ENCODE peak calls at places on chromosomes 7 and 10, in seven cellular contexts. One of them, this sample, is unnamed.

GRCh38 chr7:151736403-151736909 is 140.5 kb downstream of the PRKAG2 start:
- DNase-seq in stimulated activated effector memory CD8-positive, alpha-beta T cell treated with anti-CD3 and anti-CD28 coated beads, Interleukin-12 subunit alpha, Interleukin-12 subunit beta, amount 100 ng/mL, for 72 hours: no peak
- DNase-seq in progenitor cell of endocrine pancreas: no peak
- DNase-seq in HL-60: no peak
- DNase-seq in breast epithelium: peak
- DNase-seq in iris pigment epithelial cell: peak
- DNase-seq in retinal pigment epithelial cell: peak
- DNase-seq in this sample: no peak

GRCh38 chr10:110704906-110705476 is 60.9 kb downstream of the RBM20 start:
- DNase-seq in stimulated activated effector memory CD8-positive, alpha-beta T cell treated with anti-CD3 and anti-CD28 coated beads, Interleukin-12 subunit alpha, Interleukin-12 subunit beta, amount 100 ng/mL, for 72 hours: no peak
- DNase-seq in progenitor cell of endocrine pancreas: no peak
- DNase-seq in HL-60: no peak
- DNase-seq in breast epithelium: no peak
- DNase-seq in iris pigment epithelial cell: peak
- DNase-seq in retinal pigment epithelial cell: no peak
- DNase-seq in this sample: no peak

GRCh38 chr10:110918269-110918632 is 729 bp downstream of the BBIP1 start:
- DNase-seq in stimulated activated effector memory CD8-positive, alpha-beta T cell treated with anti-CD3 and anti-CD28 coated beads, Interleukin-12 subunit alpha, Interleukin-12 subunit beta, amount 100 ng/mL, for 72 hours: no peak
- DNase-seq in progenitor cell of endocrine pancreas: no peak
- DNase-seq in HL-60: peak
- DNase-seq in breast epithelium: peak
- DNase-seq in iris pigment epithelial cell: peak
- DNase-seq in retinal pigment epithelial cell: peak
- DNase-seq in this sample: peak

GRCh38 chr7:42217053-42217452 is 20.0 kb downstream of the GLI3 start:
- DNase-seq in stimulated activated effector memory CD8-positive, alpha-beta T cell treated with anti-CD3 and anti-CD28 coated beads, Interleukin-12 subunit alpha, Interleukin-12 subunit beta, amount 100 ng/mL, for 72 hours: no peak
- DNase-seq in progenitor cell of endocrine pancreas: no peak
- DNase-seq in HL-60: no peak
- DNase-seq in breast epithelium: no peak
- DNase-seq in iris pigment epithelial cell: no peak
- DNase-seq in retinal pigment epithelial cell: no peak
- DNase-seq in this sample: no peak

GRCh38 chr10:529831-530230 is 159.6 kb downstream of the DIP2C start:
- DNase-seq in stimulated activated effector memory CD8-positive, alpha-beta T cell treated with anti-CD3 and anti-CD28 coated beads, Interleukin-12 subunit alpha, Interleukin-12 subunit beta, amount 100 ng/mL, for 72 hours: no peak
- DNase-seq in progenitor cell of endocrine pancreas: no peak
- DNase-seq in HL-60: no peak
- DNase-seq in breast epithelium: no peak
- DNase-seq in iris pigment epithelial cell: no peak
- DNase-seq in retinal pigment epithelial cell: no peak
- DNase-seq in this sample: no peak

GRCh38 chr10:61888744-61889143 is 12.8 kb upstream of the ARID5B start:
- DNase-seq in stimulated activated effector memory CD8-positive, alpha-beta T cell treated with anti-CD3 and anti-CD28 coated beads, Interleukin-12 subunit alpha, Interleukin-12 subunit beta, amount 100 ng/mL, for 72 hours: no peak
- DNase-seq in progenitor cell of endocrine pancreas: no peak
- DNase-seq in HL-60: no peak
- DNase-seq in breast epithelium: no peak
- DNase-seq in iris pigment epithelial cell: peak
- DNase-seq in retinal pigment epithelial cell: no peak
- DNase-seq in this sample: no peak

GRCh38 chr7:120320218-120320961 is 47.4 kb downstream of the KCND2 start:
- DNase-seq in stimulated activated effector memory CD8-positive, alpha-beta T cell treated with anti-CD3 and anti-CD28 coated beads, Interleukin-12 subunit alpha, Interleukin-12 subunit beta, amount 100 ng/mL, for 72 hours: no peak
- DNase-seq in progenitor cell of endocrine pancreas: no peak
- DNase-seq in HL-60: no peak
- DNase-seq in breast epithelium: no peak
- DNase-seq in iris pigment epithelial cell: no peak
- DNase-seq in retinal pigment epithelial cell: no peak
- DNase-seq in this sample: no peak

GRCh38 chr10:88879754-88880286 is at the start of gene STAMBPL1:
- DNase-seq in stimulated activated effector memory CD8-positive, alpha-beta T cell treated with anti-CD3 and anti-CD28 coated beads, Interleukin-12 subunit alpha, Interleukin-12 subunit beta, amount 100 ng/mL, for 72 hours: no peak
- DNase-seq in progenitor cell of endocrine pancreas: no peak
- DNase-seq in HL-60: peak
- DNase-seq in breast epithelium: peak
- DNase-seq in iris pigment epithelial cell: peak
- DNase-seq in retinal pigment epithelial cell: no peak
- DNase-seq in this sample: peak

GRCh38 chr10:102743078-102743587 is 615 bp upstream of the WBP1L start:
- DNase-seq in stimulated activated effector memory CD8-positive, alpha-beta T cell treated with anti-CD3 and anti-CD28 coated beads, Interleukin-12 subunit alpha, Interleukin-12 subunit beta, amount 100 ng/mL, for 72 hours: peak
- DNase-seq in progenitor cell of endocrine pancreas: no peak
- DNase-seq in HL-60: no peak
- DNase-seq in breast epithelium: no peak
- DNase-seq in iris pigment epithelial cell: no peak
- DNase-seq in retinal pigment epithelial cell: no peak
- DNase-seq in this sample: no peak

GRCh38 chr10:124251317-124251716 is 157.9 kb upstream of the CHST15 start:
- DNase-seq in stimulated activated effector memory CD8-positive, alpha-beta T cell treated with anti-CD3 and anti-CD28 coated beads, Interleukin-12 subunit alpha, Interleukin-12 subunit beta, amount 100 ng/mL, for 72 hours: no peak
- DNase-seq in progenitor cell of endocrine pancreas: no peak
- DNase-seq in HL-60: peak
- DNase-seq in breast epithelium: no peak
- DNase-seq in iris pigment epithelial cell: no peak
- DNase-seq in retinal pigment epithelial cell: no peak
- DNase-seq in this sample: no peak

GRCh38 chr10:123140983-123141390 is 5.2 kb downstream of the HMX3 start:
- DNase-seq in stimulated activated effector memory CD8-positive, alpha-beta T cell treated with anti-CD3 and anti-CD28 coated beads, Interleukin-12 subunit alpha, Interleukin-12 subunit beta, amount 100 ng/mL, for 72 hours: no peak
- DNase-seq in progenitor cell of endocrine pancreas: no peak
- DNase-seq in HL-60: no peak
- DNase-seq in breast epithelium: no peak
- DNase-seq in iris pigment epithelial cell: no peak
- DNase-seq in retinal pigment epithelial cell: no peak
- DNase-seq in this sample: no peak

GRCh38 chr7:5445991-5446594 is 22.5 kb upstream of the TNRC18 start:
- DNase-seq in stimulated activated effector memory CD8-positive, alpha-beta T cell treated with anti-CD3 and anti-CD28 coated beads, Interleukin-12 subunit alpha, Interleukin-12 subunit beta, amount 100 ng/mL, for 72 hours: no peak
- DNase-seq in progenitor cell of endocrine pancreas: no peak
- DNase-seq in HL-60: no peak
- DNase-seq in breast epithelium: no peak
- DNase-seq in iris pigment epithelial cell: no peak
- DNase-seq in retinal pigment epithelial cell: no peak
- DNase-seq in this sample: no peak

GRCh38 chr7:55120501-55121198 is 101.8 kb downstream of the EGFR start:
- DNase-seq in stimulated activated effector memory CD8-positive, alpha-beta T cell treated with anti-CD3 and anti-CD28 coated beads, Interleukin-12 subunit alpha, Interleukin-12 subunit beta, amount 100 ng/mL, for 72 hours: no peak
- DNase-seq in progenitor cell of endocrine pancreas: no peak
- DNase-seq in HL-60: no peak
- DNase-seq in breast epithelium: no peak
- DNase-seq in iris pigment epithelial cell: peak
- DNase-seq in retinal pigment epithelial cell: no peak
- DNase-seq in this sample: no peak

GRCh38 chr7:97024209-97025129 is at the start of gene DLX5:
- DNase-seq in stimulated activated effector memory CD8-positive, alpha-beta T cell treated with anti-CD3 and anti-CD28 coated beads, Interleukin-12 subunit alpha, Interleukin-12 subunit beta, amount 100 ng/mL, for 72 hours: no peak
- DNase-seq in progenitor cell of endocrine pancreas: peak
- DNase-seq in HL-60: no peak
- DNase-seq in breast epithelium: no peak
- DNase-seq in iris pigment epithelial cell: no peak
- DNase-seq in retinal pigment epithelial cell: no peak
- DNase-seq in this sample: no peak

GRCh38 chr7:151626422-151627115 is 106.9 kb upstream of the RHEB start:
- DNase-seq in stimulated activated effector memory CD8-positive, alpha-beta T cell treated with anti-CD3 and anti-CD28 coated beads, Interleukin-12 subunit alpha, Interleukin-12 subunit beta, amount 100 ng/mL, for 72 hours: no peak
- DNase-seq in progenitor cell of endocrine pancreas: peak
- DNase-seq in HL-60: peak
- DNase-seq in breast epithelium: peak
- DNase-seq in iris pigment epithelial cell: peak
- DNase-seq in retinal pigment epithelial cell: no peak
- DNase-seq in this sample: no peak

GRCh38 chr10:6823770-6824169 is 243.7 kb upstream of the PRKCQ start:
- DNase-seq in stimulated activated effector memory CD8-positive, alpha-beta T cell treated with anti-CD3 and anti-CD28 coated beads, Interleukin-12 subunit alpha, Interleukin-12 subunit beta, amount 100 ng/mL, for 72 hours: no peak
- DNase-seq in progenitor cell of endocrine pancreas: no peak
- DNase-seq in HL-60: no peak
- DNase-seq in breast epithelium: no peak
- DNase-seq in iris pigment epithelial cell: no peak
- DNase-seq in retinal pigment epithelial cell: no peak
- DNase-seq in this sample: no peak

GRCh38 chr7:118372530-118372929 is 148.0 kb downstream of the ANKRD7 start:
- DNase-seq in stimulated activated effector memory CD8-positive, alpha-beta T cell treated with anti-CD3 and anti-CD28 coated beads, Interleukin-12 subunit alpha, Interleukin-12 subunit beta, amount 100 ng/mL, for 72 hours: no peak
- DNase-seq in progenitor cell of endocrine pancreas: no peak
- DNase-seq in HL-60: peak
- DNase-seq in breast epithelium: no peak
- DNase-seq in iris pigment epithelial cell: peak
- DNase-seq in retinal pigment epithelial cell: peak
- DNase-seq in this sample: peak

GRCh38 chr10:17616403-17617030 is 657 bp downstream of the HACD1 start:
- DNase-seq in stimulated activated effector memory CD8-positive, alpha-beta T cell treated with anti-CD3 and anti-CD28 coated beads, Interleukin-12 subunit alpha, Interleukin-12 subunit beta, amount 100 ng/mL, for 72 hours: no peak
- DNase-seq in progenitor cell of endocrine pancreas: peak
- DNase-seq in HL-60: peak
- DNase-seq in breast epithelium: peak
- DNase-seq in iris pigment epithelial cell: peak
- DNase-seq in retinal pigment epithelial cell: peak
- DNase-seq in this sample: peak

GRCh38 chr10:7211857-7212577 is 198.8 kb downstream of the SFMBT2 start:
- DNase-seq in stimulated activated effector memory CD8-positive, alpha-beta T cell treated with anti-CD3 and anti-CD28 coated beads, Interleukin-12 subunit alpha, Interleukin-12 subunit beta, amount 100 ng/mL, for 72 hours: no peak
- DNase-seq in progenitor cell of endocrine pancreas: no peak
- DNase-seq in HL-60: no peak
- DNase-seq in breast epithelium: no peak
- DNase-seq in iris pigment epithelial cell: no peak
- DNase-seq in retinal pigment epithelial cell: no peak
- DNase-seq in this sample: no peak

GRCh38 chr7:94394399-94395140 is at the start of gene COL1A2:
- DNase-seq in stimulated activated effector memory CD8-positive, alpha-beta T cell treated with anti-CD3 and anti-CD28 coated beads, Interleukin-12 subunit alpha, Interleukin-12 subunit beta, amount 100 ng/mL, for 72 hours: no peak
- DNase-seq in progenitor cell of endocrine pancreas: peak
- DNase-seq in HL-60: no peak
- DNase-seq in breast epithelium: peak
- DNase-seq in iris pigment epithelial cell: peak
- DNase-seq in retinal pigment epithelial cell: no peak
- DNase-seq in this sample: no peak

GRCh38 chr7:138649506-138649905 is 51.7 kb downstream of the SVOPL start:
- DNase-seq in stimulated activated effector memory CD8-positive, alpha-beta T cell treated with anti-CD3 and anti-CD28 coated beads, Interleukin-12 subunit alpha, Interleukin-12 subunit beta, amount 100 ng/mL, for 72 hours: no peak
- DNase-seq in progenitor cell of endocrine pancreas: no peak
- DNase-seq in HL-60: no peak
- DNase-seq in breast epithelium: no peak
- DNase-seq in iris pigment epithelial cell: peak
- DNase-seq in retinal pigment epithelial cell: no peak
- DNase-seq in this sample: no peak

This sample was measured in GF-D8.